ENCODE peak calls at places on chromosomes 12 and 14, in nine cellular contexts. One of them, this sample, is unnamed.

GRCh38 chr12:65505321-65506121 is 227.0 kb downstream of the MSRB3 start:
- DNase-seq in breast epithelium: no peak
- DNase-seq in fibroblast of the aortic adventitia: no peak
- DNase-seq in left ventricle myocardium inferior: no peak
- DNase-seq in tibial nerve: no peak
- DNase-seq in astrocyte of the spinal cord: no peak
- DNase-seq in pancreas: no peak
- DNase-seq in PC-3: peak; percentile 7
- DNase-seq in sigmoid colon: no peak
- DNase-seq in this sample: no peak

GRCh38 chr14:91352101-91352500 is 65.5 kb downstream of the CCDC88C start:
- DNase-seq in breast epithelium: no peak
- DNase-seq in fibroblast of the aortic adventitia: peak; percentile 22
- DNase-seq in left ventricle myocardium inferior: peak; percentile 68
- DNase-seq in tibial nerve: no peak
- DNase-seq in astrocyte of the spinal cord: peak; percentile 47
- DNase-seq in pancreas: no peak
- DNase-seq in PC-3: no peak
- DNase-seq in sigmoid colon: peak; percentile 84
- DNase-seq in this sample: no peak

GRCh38 chr12:95848575-95849388 is 10.0 kb upstream of the SNRPF start:
- DNase-seq in breast epithelium: no peak
- DNase-seq in fibroblast of the aortic adventitia: peak; percentile 69
- DNase-seq in left ventricle myocardium inferior: no peak
- DNase-seq in tibial nerve: no peak
- DNase-seq in astrocyte of the spinal cord: peak; percentile 55
- DNase-seq in pancreas: no peak
- DNase-seq in PC-3: peak; percentile 67
- DNase-seq in sigmoid colon: no peak
- DNase-seq in this sample: no peak

GRCh38 chr12:130658561-130658960 is 57.5 kb downstream of the RIMBP2 start:
- DNase-seq in breast epithelium: no peak
- DNase-seq in fibroblast of the aortic adventitia: no peak
- DNase-seq in left ventricle myocardium inferior: no peak
- DNase-seq in tibial nerve: no peak
- DNase-seq in astrocyte of the spinal cord: no peak
- DNase-seq in pancreas: no peak
- DNase-seq in PC-3: no peak
- DNase-seq in sigmoid colon: no peak
- DNase-seq in this sample: no peak

GRCh38 chr14:38718519-38718918 is 384.5 kb downstream of the SEC23A start:
- DNase-seq in breast epithelium: no peak
- DNase-seq in fibroblast of the aortic adventitia: no peak
- DNase-seq in left ventricle myocardium inferior: no peak
- DNase-seq in tibial nerve: no peak
- DNase-seq in astrocyte of the spinal cord: no peak
- DNase-seq in pancreas: no peak
- DNase-seq in PC-3: no peak
- DNase-seq in sigmoid colon: no peak
- DNase-seq in this sample: no peak

GRCh38 chr12:113162102-113163029 is 12.8 kb downstream of the CFAP73 start:
- DNase-seq in breast epithelium: no peak
- DNase-seq in fibroblast of the aortic adventitia: no peak
- DNase-seq in left ventricle myocardium inferior: peak; percentile 39
- DNase-seq in tibial nerve: no peak
- DNase-seq in astrocyte of the spinal cord: peak; percentile 52
- DNase-seq in pancreas: peak; percentile 73
- DNase-seq in PC-3: peak; percentile 49
- DNase-seq in sigmoid colon: no peak
- DNase-seq in this sample: no peak

GRCh38 chr12:94074970-94075695 is 73.2 kb upstream of the PLXNC1 start:
- DNase-seq in breast epithelium: peak; percentile 54
- DNase-seq in fibroblast of the aortic adventitia: peak; percentile 96
- DNase-seq in left ventricle myocardium inferior: peak; percentile 76
- DNase-seq in tibial nerve: peak; percentile 36
- DNase-seq in astrocyte of the spinal cord: peak; percentile 81
- DNase-seq in pancreas: no peak
- DNase-seq in PC-3: peak; percentile 79
- DNase-seq in sigmoid colon: peak; percentile 90
- DNase-seq in this sample: peak; percentile 90

GRCh38 chr12:118011377-118011776 is 5.1 kb upstream of the RFC5 start:
- DNase-seq in breast epithelium: no peak
- DNase-seq in fibroblast of the aortic adventitia: no peak
- DNase-seq in left ventricle myocardium inferior: no peak
- DNase-seq in tibial nerve: no peak
- DNase-seq in astrocyte of the spinal cord: no peak
- DNase-seq in pancreas: no peak
- DNase-seq in PC-3: no peak
- DNase-seq in sigmoid colon: no peak
- DNase-seq in this sample: no peak

GRCh38 chr12:118354903-118355302 is 17.8 kb downstream of the TAOK3 start:
- DNase-seq in breast epithelium: no peak
- DNase-seq in fibroblast of the aortic adventitia: no peak
- DNase-seq in left ventricle myocardium inferior: no peak
- DNase-seq in tibial nerve: no peak
- DNase-seq in astrocyte of the spinal cord: no peak
- DNase-seq in pancreas: no peak
- DNase-seq in PC-3: no peak
- DNase-seq in sigmoid colon: no peak
- DNase-seq in this sample: no peak

GRCh38 chr12:31880340-31880739 is 78.9 kb upstream of the RESF1 start:
- DNase-seq in breast epithelium: no peak
- DNase-seq in fibroblast of the aortic adventitia: peak; percentile 46
- DNase-seq in left ventricle myocardium inferior: no peak
- DNase-seq in tibial nerve: no peak
- DNase-seq in astrocyte of the spinal cord: no peak
- DNase-seq in pancreas: no peak
- DNase-seq in PC-3: no peak
- DNase-seq in sigmoid colon: no peak
- DNase-seq in this sample: no peak

GRCh38 chr12:106081606-106082005 is 57.1 kb downstream of the NUAK1 start:
- DNase-seq in breast epithelium: no peak
- DNase-seq in fibroblast of the aortic adventitia: peak; percentile 70
- DNase-seq in left ventricle myocardium inferior: no peak
- DNase-seq in tibial nerve: no peak
- DNase-seq in astrocyte of the spinal cord: no peak
- DNase-seq in pancreas: no peak
- DNase-seq in PC-3: no peak
- DNase-seq in sigmoid colon: no peak
- DNase-seq in this sample: no peak

GRCh38 chr12:56522486-56523193 is 1.0 kb downstream of the RBMS2 start:
- DNase-seq in breast epithelium: no peak
- DNase-seq in fibroblast of the aortic adventitia: peak; percentile 46
- DNase-seq in left ventricle myocardium inferior: no peak
- DNase-seq in tibial nerve: no peak
- DNase-seq in astrocyte of the spinal cord: peak; percentile 34
- DNase-seq in pancreas: no peak
- DNase-seq in PC-3: peak; percentile 27
- DNase-seq in sigmoid colon: no peak
- DNase-seq in this sample: no peak

GRCh38 chr12:2750185-2750584 is 44.6 kb upstream of the FKBP4 start:
- DNase-seq in breast epithelium: no peak
- DNase-seq in fibroblast of the aortic adventitia: no peak
- DNase-seq in left ventricle myocardium inferior: no peak
- DNase-seq in tibial nerve: no peak
- DNase-seq in astrocyte of the spinal cord: no peak
- DNase-seq in pancreas: no peak
- DNase-seq in PC-3: no peak
- DNase-seq in sigmoid colon: no peak
- DNase-seq in this sample: no peak

DNA sequence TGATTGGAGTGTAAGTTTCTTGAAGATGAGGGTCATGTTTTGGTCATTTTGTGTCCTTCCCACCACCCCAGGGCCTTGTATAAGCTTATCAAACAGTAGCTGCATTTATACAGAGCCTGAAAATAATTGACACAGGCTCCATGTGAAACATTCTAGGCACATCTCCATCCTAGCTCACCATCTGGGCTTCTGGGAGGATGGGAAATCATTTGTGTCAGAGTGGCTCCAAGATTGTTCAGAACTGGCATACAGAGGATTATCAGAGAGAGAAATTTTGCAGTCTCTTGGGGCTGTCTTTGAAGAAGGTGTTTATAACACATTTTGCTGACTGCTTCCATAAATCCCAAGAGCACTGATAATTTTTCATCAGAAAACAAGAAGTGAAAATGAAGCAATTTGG is 150.9 kb downstream of the DACT1 start:
- DNase-seq in breast epithelium: no peak
- DNase-seq in fibroblast of the aortic adventitia: no peak
- DNase-seq in left ventricle myocardium inferior: no peak
- DNase-seq in tibial nerve: no peak
- DNase-seq in astrocyte of the spinal cord: no peak
- DNase-seq in pancreas: no peak
- DNase-seq in PC-3: no peak
- DNase-seq in sigmoid colon: no peak
- DNase-seq in this sample: no peak
- TF ChIP-seq CTCF in breast epithelium: no peak
- TF ChIP-seq CTCF in fibroblast of the aortic adventitia: no peak
- TF ChIP-seq CTCF in left ventricle myocardium inferior: no peak
- TF ChIP-seq CTCF in tibial nerve: no peak
- TF ChIP-seq CTCF in astrocyte of the spinal cord: no peak
- TF ChIP-seq CTCF in pancreas: no peak
- TF ChIP-seq CTCF in PC-3: no peak
- TF ChIP-seq CTCF in sigmoid colon: no peak
- TF ChIP-seq CTCF in this sample: no peak

DNA sequence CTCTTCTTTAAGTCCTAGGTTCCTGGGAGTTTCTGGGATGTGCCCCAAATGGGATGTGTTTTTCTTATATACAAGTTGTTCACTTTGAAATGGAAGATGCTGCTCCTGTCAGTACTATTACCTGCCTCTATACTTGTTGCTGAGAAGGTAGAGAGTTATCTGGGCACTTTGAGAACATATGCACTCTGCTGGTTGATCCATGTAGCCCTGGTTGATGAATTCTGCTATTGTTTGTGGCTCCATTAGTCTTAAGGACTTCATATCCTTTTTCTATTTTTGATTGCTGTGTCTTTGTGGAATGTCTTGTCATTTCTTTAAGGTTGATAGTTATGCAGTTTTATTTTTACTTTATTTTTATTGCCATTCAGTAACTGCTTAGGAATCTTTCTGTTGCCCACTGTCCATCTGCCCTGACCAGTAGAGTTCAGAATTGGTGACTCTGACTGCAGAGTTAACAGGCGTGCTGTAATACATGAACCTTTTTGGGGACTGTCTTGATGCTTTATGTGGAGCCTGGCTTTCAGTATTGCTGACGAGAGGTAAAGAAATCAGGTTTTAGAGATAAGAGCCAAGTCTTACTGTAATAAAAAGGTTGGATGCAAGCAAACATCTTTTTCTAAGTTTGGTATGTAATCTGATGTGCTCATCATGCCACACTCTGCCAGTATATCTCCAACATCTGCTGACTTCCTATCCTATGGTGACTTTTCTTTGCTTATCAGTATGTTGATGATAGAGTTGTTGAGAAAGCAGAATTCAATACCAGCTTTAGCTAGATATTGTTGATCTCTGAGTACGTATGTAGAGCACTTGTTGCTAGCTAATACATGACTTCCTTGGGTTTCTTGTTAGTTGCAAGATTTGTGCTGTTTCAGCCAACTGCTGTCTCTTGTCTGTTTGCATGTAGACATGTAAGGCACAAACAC is 1.6 kb downstream of the GMPR2 start:
- DNase-seq in breast epithelium: no peak
- DNase-seq in fibroblast of the aortic adventitia: no peak
- DNase-seq in left ventricle myocardium inferior: no peak
- DNase-seq in tibial nerve: no peak
- DNase-seq in astrocyte of the spinal cord: no peak
- DNase-seq in pancreas: no peak
- DNase-seq in PC-3: no peak
- DNase-seq in sigmoid colon: no peak
- DNase-seq in this sample: peak; percentile 11
- H3K4me3 ChIP-seq in breast epithelium: no peak overlapping the region
- H3K4me3 ChIP-seq in fibroblast of the aortic adventitia: no peak overlapping the region
- H3K4me3 ChIP-seq in left ventricle myocardium inferior: no peak overlapping the region
- H3K4me3 ChIP-seq in tibial nerve: no peak overlapping the region
- H3K4me3 ChIP-seq in astrocyte of the spinal cord: no peak overlapping the region
- H3K4me3 ChIP-seq in pancreas: no peak overlapping the region
- H3K4me3 ChIP-seq in PC-3: peak overlapping the region; percentile 98
- H3K4me3 ChIP-seq in sigmoid colon: no peak overlapping the region
- H3K4me3 ChIP-seq in this sample: no peak overlapping the region

DNA sequence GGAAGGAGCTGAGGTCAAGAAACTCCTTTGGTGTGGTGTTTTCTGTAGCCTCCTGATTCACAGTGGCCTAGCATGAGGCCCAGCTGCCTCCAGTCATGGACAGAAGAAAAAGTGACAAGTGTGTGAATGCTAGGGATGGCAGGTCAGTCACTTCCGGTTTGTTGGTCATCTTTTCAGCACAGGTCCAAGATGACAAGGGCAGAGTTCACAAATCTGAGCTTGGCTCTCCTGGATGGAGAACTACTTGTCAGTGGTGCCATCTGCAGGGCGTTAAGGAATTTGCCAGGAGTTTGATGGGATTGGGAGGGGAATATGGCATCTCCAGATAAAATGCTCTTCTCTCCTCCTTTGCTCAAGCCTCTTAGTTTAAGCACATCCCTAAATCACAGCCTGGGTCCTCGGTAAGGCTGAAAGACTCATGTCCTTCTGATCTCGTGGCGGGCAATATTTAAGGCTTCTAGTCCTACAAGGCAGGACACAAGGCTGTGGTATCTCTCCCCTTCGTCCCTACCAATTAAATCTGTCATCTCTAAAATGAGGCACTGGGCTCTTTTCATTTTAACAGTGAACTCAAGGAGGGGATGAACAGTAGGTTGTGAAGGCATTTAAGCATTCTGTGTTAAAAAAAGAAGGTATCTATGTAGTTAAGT is 10.0 kb downstream of the TUBA1B start:
- DNase-seq in breast epithelium: no peak
- DNase-seq in fibroblast of the aortic adventitia: peak; percentile 79
- DNase-seq in left ventricle myocardium inferior: peak; percentile 32
- DNase-seq in tibial nerve: no peak
- DNase-seq in astrocyte of the spinal cord: peak; percentile 58
- DNase-seq in pancreas: peak; percentile 24
- DNase-seq in PC-3: peak; percentile 79
- DNase-seq in sigmoid colon: peak; percentile 67
- DNase-seq in this sample: no peak
- TF ChIP-seq CTCF in breast epithelium: peak; percentile 49
- TF ChIP-seq CTCF in fibroblast of the aortic adventitia: peak; percentile 75
- TF ChIP-seq CTCF in left ventricle myocardium inferior: peak; percentile 75
- TF ChIP-seq CTCF in tibial nerve: peak; percentile 61
- TF ChIP-seq CTCF in astrocyte of the spinal cord: peak; percentile 75
- TF ChIP-seq CTCF in pancreas: peak; percentile 35
- TF ChIP-seq CTCF in PC-3: peak; percentile 84
- TF ChIP-seq CTCF in sigmoid colon: peak; percentile 54
- TF ChIP-seq CTCF in this sample: no peak

DNA sequence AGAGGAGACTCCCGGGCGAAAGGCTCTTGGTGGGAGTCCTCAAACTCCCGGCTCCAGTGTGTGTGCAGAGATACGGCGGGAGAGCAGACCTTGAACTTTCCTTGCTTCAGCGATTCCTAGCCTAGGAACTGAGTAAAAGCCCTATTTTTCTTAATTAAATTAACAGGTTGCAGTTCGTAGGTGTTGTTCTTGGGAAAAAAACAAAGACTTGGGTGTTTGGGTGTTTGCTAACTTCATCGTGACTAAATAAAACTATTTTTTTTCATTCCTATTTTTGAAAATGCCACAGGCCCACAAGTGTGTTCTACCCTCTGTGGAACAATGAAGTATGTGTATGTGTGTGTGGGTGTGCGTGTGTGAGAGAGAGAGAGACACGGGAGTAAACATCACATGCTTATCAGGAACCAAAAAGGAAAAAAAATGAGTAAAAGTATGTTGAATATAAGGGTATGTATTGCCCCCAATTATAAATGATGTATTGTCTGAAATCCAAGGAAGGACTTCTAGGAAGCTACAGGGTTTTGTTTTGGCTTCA is 641 bp downstream of the TMEM117 start:
- DNase-seq in breast epithelium: no peak
- DNase-seq in fibroblast of the aortic adventitia: peak; percentile 66
- DNase-seq in left ventricle myocardium inferior: no peak
- DNase-seq in tibial nerve: peak; percentile 17
- DNase-seq in astrocyte of the spinal cord: peak; percentile 41
- DNase-seq in pancreas: peak; percentile 16
- DNase-seq in PC-3: peak; percentile 32
- DNase-seq in sigmoid colon: no peak
- DNase-seq in this sample: no peak
- H3K4me3 ChIP-seq in breast epithelium: peak overlapping the region; percentile 77
- H3K4me3 ChIP-seq in fibroblast of the aortic adventitia: peak overlapping the region; percentile 77
- H3K4me3 ChIP-seq in left ventricle myocardium inferior: peak overlapping the region; percentile 84
- H3K4me3 ChIP-seq in tibial nerve: peak overlapping the region; percentile 75
- H3K4me3 ChIP-seq in astrocyte of the spinal cord: peak overlapping the region; percentile 60
- H3K4me3 ChIP-seq in pancreas: peak overlapping the region; percentile 54
- H3K4me3 ChIP-seq in PC-3: peak overlapping the region; percentile 83
- H3K4me3 ChIP-seq in sigmoid colon: peak overlapping the region; percentile 71
- H3K4me3 ChIP-seq in this sample: peak overlapping the region; percentile 88